ENCODE peak calls at places on chromosomes 6 and 20, in four cellular contexts. U is GM23248, B is D341Med, M is amniotic stem cell. G is an unnamed sample.
A peak's percentile ranks its signal among the peaks of the same experiment; 100 is the strongest.

GRCh38 chr6:105250523-105250922 is 70.7 kb upstream of the POPDC3 start:
- DNase-seq in U (peak; percentile 39), B (no peak), M (no peak), G (no peak)

GRCh38 chr6:25331085-25331685 is 52.0 kb downstream of the CARMIL1 start:
- DNase-seq in U (peak; percentile 60), B (peak; percentile 52), M (no peak), G (no peak)

GRCh38 chr20:6057704-6058103 is 3.8 kb upstream of the LRRN4 start:
- DNase-seq in U (no peak), B (no peak), M (no peak), G (no peak)

GRCh38 chr20:13990465-13990864 is at the start of gene SEL1L2:
- DNase-seq in U (no peak), B (no peak), M (no peak), G (peak; percentile 55)

GRCh38 chr6:159311618-159312017 is 142.4 kb downstream of the FNDC1 start:
- DNase-seq in U (peak; percentile 69), B (no peak), M (no peak), G (no peak)

GRCh38 chr6:34900321-34901031 is 11.4 kb downstream of the ANKS1A start:
- DNase-seq in U (no peak), B (no peak), M (no peak), G (no peak)

GRCh38 chr6:35755525-35755924 is 18.7 kb downstream of the ARMC12 start:
- DNase-seq in U (no peak), B (no peak), M (no peak), G (peak; percentile 61)

GRCh38 chr6:132780770-132781371 is 17.6 kb downstream of the SLC18B1 start:
- DNase-seq in U (peak; percentile 63), B (no peak), M (no peak), G (no peak)

GRCh38 chr6:14932485-14933178 is 313.2 kb upstream of the JARID2 start:
- DNase-seq in U (no peak), B (no peak), M (no peak), G (peak; percentile 49)